ENCODE peak calls at places on chromosomes 6 and 20, in four cellular contexts. R, N, X and T are unnamed samples.

GRCh38 chr20:334578-334977 is 9.2 kb downstream of the SOX12 start:
- DNase-seq in X (no peak), R (no peak), N (no peak), T (no peak)

GRCh38 chr20:52192296-52193007 is 873 bp upstream of the ZFP64 start:
- DNase-seq in X (no peak), N (peak), R (no peak), T (no peak)

GRCh38 chr20:53760025-53760441 is 166.4 kb upstream of the ZNF217 start:
- DNase-seq in R (no peak), N (no peak), X (no peak), T (no peak)

GRCh38 chr6:134676307-134677281 is 273.3 kb downstream of the ALDH8A1 start:
- DNase-seq in X (no peak), R (peak), N (no peak), T (peak)

GRCh38 chr6:11093065-11093590 is 506 bp upstream of the SMIM13 start:
- DNase-seq in N (no peak), R (no peak), X (no peak), T (no peak)

GRCh38 chr6:54404791-54405190 is 96.5 kb downstream of the TINAG start:
- DNase-seq in X (no peak), R (no peak), N (no peak), T (no peak)

GRCh38 chr6:16766043-16766521 is 4.8 kb upstream of the ATXN1 start:
- DNase-seq in N (peak), R (no peak), X (peak), T (no peak)

GRCh38 chr20:37295001-37295400 is 5.5 kb downstream of the MANBAL start:
- DNase-seq in X (peak), R (no peak), N (peak), T (peak)

GRCh38 chr6:67766061-67766460 is 869.0 kb upstream of the ADGRB3 start:
- DNase-seq in R (no peak), N (no peak), X (no peak), T (no peak)

GRCh38 chr20:23270427-23270911 is 80.1 kb upstream of the NXT1 start:
- DNase-seq in N (no peak), X (peak), R (no peak), T (peak)

GRCh38 chr20:12049125-12049524 is 131.4 kb downstream of the BTBD3 start:
- DNase-seq in N (no peak), X (no peak), R (no peak), T (no peak)

GRCh38 chr6:110529907-110530306 is 53.5 kb upstream of the SLC22A16 start:
- DNase-seq in N (no peak), X (no peak), R (no peak), T (no peak)

GRCh38 chr20:50834599-50835005 is 39.7 kb downstream of the BCAS4 start:
- DNase-seq in N (no peak), R (no peak), X (peak), T (no peak)

GRCh38 chr6:111485316-111485715 is 2.3 kb upstream of the REV3L start:
- DNase-seq in R (no peak), N (no peak), X (no peak), T (no peak)

GRCh38 chr6:30647802-30648460 is 998 bp downstream of the C6orf136 start:
- DNase-seq in R (no peak), N (no peak), X (no peak), T (no peak)

GRCh38 chr6:70310063-70310694 is 7.3 kb upstream of the COL9A1 start:
- DNase-seq in R (no peak), N (peak), X (no peak), T (peak)

GRCh38 chr6:82963527-82963926 is 102.1 kb downstream of the UBE3D start:
- DNase-seq in N (peak), X (no peak), R (no peak), T (no peak)

GRCh38 chr20:11274137-11274536 is 600.3 kb upstream of the JAG1 start:
- DNase-seq in R (no peak), N (peak), X (peak), T (peak)

GRCh38 chr6:40937491-40937890 is 101.5 kb downstream of the UNC5CL start:
- DNase-seq in X (no peak), N (no peak), R (no peak), T (no peak)

DNA sequence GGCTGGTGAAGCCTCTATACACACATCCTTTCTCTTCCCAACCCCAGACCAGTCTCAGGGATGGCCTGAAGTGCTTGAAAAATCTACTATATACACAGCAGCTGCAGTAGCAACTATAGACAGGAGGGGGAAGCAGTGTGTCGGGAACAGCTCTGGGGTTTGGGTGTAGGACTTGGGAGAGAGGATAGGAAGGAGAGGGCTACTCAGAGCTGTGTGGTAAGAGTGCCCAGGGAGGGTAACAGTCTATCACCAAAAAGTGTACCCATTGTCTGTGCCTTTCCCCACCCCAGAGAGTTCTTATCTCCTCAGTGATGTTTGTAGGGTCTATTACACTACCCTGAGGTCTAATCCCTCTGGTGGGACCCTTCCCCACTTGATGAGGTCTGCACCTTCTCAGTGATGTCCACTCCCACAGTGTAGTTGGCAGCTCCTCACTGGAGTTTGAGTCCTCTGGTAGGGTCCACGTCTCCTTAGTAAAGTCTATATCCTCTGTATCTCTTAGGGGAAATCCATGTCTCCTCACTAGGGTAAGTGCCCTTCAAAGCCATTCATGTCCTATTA is 1.5 kb upstream of the GGT7 start:
- DNase-seq in X (peak), R (no peak), N (peak), T (peak)
- TF ChIP-seq CTCF in X (peak), R (peak), N (peak), T (peak)

GRCh38 chr6:33077908-33078307 is 2.1 kb downstream of the HLA-DPB1 start:
- DNase-seq in X (no peak), N (no peak), R (no peak), T (no peak)
- H3K4me3 ChIP-seq in X (no peak), N (no peak), R (peak), T (no peak)

DNA sequence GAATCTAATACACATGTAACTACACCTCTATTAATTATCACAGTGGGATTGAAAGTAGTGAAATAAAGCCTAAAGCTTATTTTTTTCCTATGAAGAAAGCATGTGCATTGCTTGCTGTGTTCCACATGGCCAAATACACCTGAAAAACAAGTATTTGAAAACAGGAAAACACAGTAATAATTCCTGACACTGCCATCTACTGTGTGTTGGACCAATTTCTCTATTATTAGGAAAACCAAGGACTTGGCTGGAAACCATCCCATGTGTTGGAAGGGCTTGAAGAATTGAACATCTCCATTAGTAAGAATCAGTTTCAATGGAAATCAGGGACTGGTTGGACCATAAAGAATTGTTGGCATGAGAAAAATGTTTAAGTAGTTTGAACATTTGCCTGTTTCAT is 124.0 kb downstream of the PHF3 start:
- DNase-seq in R (no peak), N (no peak), X (no peak), T (no peak)
- TF ChIP-seq CTCF in R (no peak), N (no peak), X (no peak), T (no peak)

GRCh38 chr6:106518748-106519147 is 110.5 kb downstream of the RTN4IP1 start:
- DNase-seq in X (no peak), R (no peak), N (no peak), T (no peak)

GRCh38 chr6:106517699-106518098 is 111.6 kb downstream of the RTN4IP1 start:
- DNase-seq in R (no peak), N (no peak), X (no peak), T (no peak)

GRCh38 chr6:106522557-106522956 is 106.7 kb downstream of the RTN4IP1 start:
- DNase-seq in N (no peak), R (no peak), X (no peak), T (no peak)

GRCh38 chr6:106520711-106521367 is 108.5 kb downstream of the RTN4IP1 start:
- DNase-seq in X (no peak), N (no peak), R (no peak), T (no peak)

GRCh38 chr6:106519460-106520394 is 109.6 kb downstream of the RTN4IP1 start:
- DNase-seq in X (peak), N (peak), R (peak), T (peak)
- H3K4me3 ChIP-seq in X (peak), N (no peak), R (no peak), T (no peak)

GRCh38 chr6:12391472-12391871 is 101.3 kb downstream of the EDN1 start:
- DNase-seq in X (no peak), N (no peak), R (no peak), T (no peak)

GRCh38 chr6:12394170-12394569 is 104.0 kb downstream of the EDN1 start:
- DNase-seq in X (no peak), N (no peak), R (no peak), T (no peak)

GRCh38 chr6:12393100-12393499 is 102.9 kb downstream of the EDN1 start:
- DNase-seq in X (no peak), R (no peak), N (no peak), T (no peak)

GRCh38 chr6:12392490-12392889 is 102.3 kb downstream of the EDN1 start:
- DNase-seq in X (no peak), R (no peak), N (no peak), T (no peak)

DNA sequence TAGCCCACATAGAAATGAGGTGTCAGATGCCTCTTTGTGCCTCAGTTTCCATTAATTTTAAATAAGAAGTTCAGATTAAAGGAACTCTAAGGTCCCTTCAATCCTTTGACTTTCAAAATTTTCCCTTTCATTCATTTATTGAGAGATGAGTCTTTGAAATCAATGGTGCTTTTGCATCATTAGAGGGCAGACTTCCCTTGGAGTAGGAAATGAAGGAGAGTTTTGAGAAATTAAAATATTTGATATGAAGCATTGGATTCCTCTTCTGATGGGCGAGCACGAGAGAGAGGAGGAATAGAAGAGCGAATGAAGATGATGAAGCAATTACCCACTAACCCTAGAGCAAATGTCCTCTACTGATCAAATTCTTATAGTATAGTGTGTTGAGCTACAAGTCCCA is 105.7 kb downstream of the EDN1 start:
- DNase-seq in N (no peak), X (no peak), R (no peak), T (no peak)
- TF ChIP-seq CTCF in N (no peak), X (peak), R (no peak), T (peak)

GRCh38 chr20:19885981-19886665 is 128.1 kb downstream of the RIN2 start:
- DNase-seq in R (peak), N (no peak), X (no peak), T (peak)
- H3K4me3 ChIP-seq in R (peak), N (no peak), X (no peak), T (peak)

DNA sequence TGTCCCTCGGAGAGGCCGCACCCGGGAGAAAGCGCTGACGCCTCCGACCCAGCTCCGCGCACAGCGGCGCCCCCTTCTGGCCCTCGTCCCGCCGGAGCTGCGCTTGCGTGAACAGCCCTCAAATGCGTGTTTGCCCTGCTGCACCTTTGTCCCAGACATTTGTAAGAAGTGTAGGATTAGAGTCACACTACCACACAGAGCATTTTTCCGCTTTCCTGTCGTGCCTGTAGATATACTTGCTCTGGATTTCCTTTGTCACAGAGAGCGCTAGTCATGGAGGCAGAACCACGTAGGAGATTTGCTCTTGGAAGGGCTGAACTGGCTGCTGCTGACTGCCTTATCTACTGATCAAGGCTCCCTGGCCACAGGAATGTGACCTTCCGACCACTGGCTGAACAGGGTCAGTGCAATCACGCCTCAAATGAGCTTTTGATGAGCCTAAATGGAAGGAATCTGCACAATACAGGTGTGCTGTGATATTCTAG is 62.3 kb downstream of the PAX1 start:
- DNase-seq in N (no peak), X (no peak), R (no peak), T (no peak)
- TF ChIP-seq CTCF in N (peak), X (no peak), R (no peak), T (peak)